ENCODE peak calls at places on chromosomes 5 and 9, in four cellular contexts. Y is CD8-positive, alpha-beta T cell; M is activated CD4-positive, alpha-beta T cell treated with anti-CD3 and anti-CD28 coated beads, Interleukin-2, amount 50 U/mL, for 1 hour; C is Karpas-422. B is an unnamed sample.

GRCh38 chr9:95937131-95937530 is 61.6 kb downstream of the ERCC6L2 start:
- DNase-seq in Y (no peak), C (no peak), M (no peak), B (no peak)

GRCh38 chr5:58849995-58850667 is 267.3 kb downstream of the RAB3C start:
- DNase-seq in Y (no peak), C (peak; percentile 75), M (no peak), B (no peak)

GRCh38 chr9:95085036-95085770 is 232.3 kb downstream of the FANCC start:
- DNase-seq in M (no peak), C (no peak), Y (no peak), B (no peak)

GRCh38 chr9:98091735-98092632 is 27.0 kb downstream of the TRIM14 start:
- DNase-seq in M (no peak), Y (no peak), C (no peak), B (no peak)

GRCh38 chr5:32095261-32095671 is 78.9 kb downstream of the GOLPH3 start:
- DNase-seq in M (no peak), C (no peak), Y (no peak), B (no peak)

GRCh38 chr9:13975628-13976250 is 338.2 kb downstream of the NFIB start:
- DNase-seq in Y (no peak), M (no peak), C (no peak), B (no peak)

GRCh38 chr9:86940774-86941173 is 6.5 kb downstream of the GAS1 start:
- DNase-seq in M (no peak), C (no peak), Y (no peak), B (no peak)

GRCh38 chr9:137431416-137431931 is 8.3 kb downstream of the NOXA1 start:
- DNase-seq in C (no peak), M (no peak), Y (no peak), B (no peak)

GRCh38 chr5:92207156-92207555 is 824.0 kb upstream of the ARRDC3 start:
- DNase-seq in C (no peak), M (no peak), Y (no peak), B (no peak)

GRCh38 chr5:151078490-151079262 is 2.2 kb downstream of the TNIP1 start:
- DNase-seq in M (peak; percentile 58), Y (no peak), C (peak; percentile 72), B (peak; percentile 50)

GRCh38 chr9:120931278-120932085 is 4.9 kb upstream of the TRAF1 start:
- DNase-seq in Y (no peak), C (peak; percentile 90), M (no peak), B (peak; percentile 44)

GRCh38 chr9:88682431-88682831 is 147.5 kb downstream of the NXNL2 start:
- DNase-seq in Y (no peak), C (no peak), M (no peak), B (no peak)

GRCh38 chr9:34500623-34501267 is 22.0 kb downstream of the ENHO start:
- DNase-seq in Y (peak; percentile 52), C (peak; percentile 90), M (peak; percentile 70), B (peak; percentile 66)

GRCh38 chr5:150219142-150219541 is 29.3 kb downstream of the SLC6A7 start:
- DNase-seq in Y (no peak), C (no peak), M (no peak), B (no peak)

GRCh38 chr5:132266836-132267160 is 9.3 kb downstream of the PDLIM4 start:
- DNase-seq in Y (no peak), C (no peak), M (no peak), B (no peak)

GRCh38 chr9:36162211-36162610 is 7.0 kb upstream of the CCIN start:
- DNase-seq in Y (no peak), M (no peak), C (no peak), B (no peak)

GRCh38 chr5:20570486-20570885 is 582.5 kb upstream of the CDH18 start:
- DNase-seq in C (no peak), M (no peak), Y (no peak), B (no peak)

GRCh38 chr5:154829589-154830218 is 20.7 kb downstream of the FAXDC2 start:
- DNase-seq in C (no peak), M (peak; percentile 8), Y (no peak), B (peak; percentile 11)

GRCh38 chr9:86946712-86947145 is 577 bp downstream of the GAS1 start:
- DNase-seq in M (peak; percentile 36), Y (peak; percentile 3), C (peak; percentile 62), B (peak; percentile 25)

GRCh38 chr5:103562453-103563157 is at the start of gene NUDT12:
- DNase-seq in C (no peak), Y (no peak), M (peak; percentile 20), B (peak; percentile 12)

GRCh38 chr5:156208271-156208670 is 118.7 kb upstream of the SGCD start:
- DNase-seq in C (peak; percentile 50), M (no peak), Y (no peak), B (no peak)

GRCh38 chr5:153147891-153148623 is 342.4 kb upstream of the GRIA1 start:
- DNase-seq in Y (no peak), C (peak; percentile 71), M (no peak), B (no peak)

GRCh38 chr5:149962040-149962439 is 1.5 kb downstream of the SLC26A2 start:
- DNase-seq in C (peak; percentile 62), M (no peak), Y (no peak), B (no peak)

GRCh38 chr5:163790497-163790896 is 285.1 kb downstream of the MAT2B start:
- DNase-seq in Y (no peak), C (no peak), M (no peak), B (no peak)

GRCh38 chr5:135063511-135064234 is 29.6 kb upstream of the PITX1 start:
- DNase-seq in C (peak; percentile 88), Y (no peak), M (no peak), B (no peak)